ENCODE peak calls at places on chromosomes 7 and 10, in eight cellular contexts. One of them, this sample, is unnamed.

GRCh38 chr7:147279951-147280350 is 1163.3 kb downstream of the CNTNAP2 start:
- DNase-seq in NB4: no peak
- DNase-seq in sigmoid colon: no peak
- DNase-seq in HCT116: no peak
- DNase-seq in IMR-90: no peak
- DNase-seq in heart left ventricle: no peak
- DNase-seq in spleen: no peak
- DNase-seq in prostate gland: no peak
- DNase-seq in this sample: no peak

GRCh38 chr10:24716295-24716694 is 7.4 kb downstream of the ARHGAP21 start:
- DNase-seq in NB4: no peak
- DNase-seq in sigmoid colon: no peak
- DNase-seq in HCT116: no peak
- DNase-seq in IMR-90: no peak
- DNase-seq in heart left ventricle: no peak
- DNase-seq in spleen: no peak
- DNase-seq in prostate gland: no peak
- DNase-seq in this sample: no peak

GRCh38 chr10:52940921-52941320 is 168.3 kb upstream of the MBL2 start:
- DNase-seq in NB4: no peak
- DNase-seq in sigmoid colon: no peak
- DNase-seq in HCT116: no peak
- DNase-seq in IMR-90: no peak
- DNase-seq in heart left ventricle: no peak
- DNase-seq in spleen: no peak
- DNase-seq in prostate gland: no peak
- DNase-seq in this sample: no peak

GRCh38 chr7:51376420-51377092 is 59.9 kb upstream of the COBL start:
- DNase-seq in NB4: no peak
- DNase-seq in sigmoid colon: no peak
- DNase-seq in HCT116: peak
- DNase-seq in IMR-90: no peak
- DNase-seq in heart left ventricle: no peak
- DNase-seq in spleen: no peak
- DNase-seq in prostate gland: peak
- DNase-seq in this sample: no peak

GRCh38 chr10:71241899-71242620 is 29.7 kb downstream of the UNC5B start:
- DNase-seq in NB4: peak
- DNase-seq in sigmoid colon: no peak
- DNase-seq in HCT116: no peak
- DNase-seq in IMR-90: no peak
- DNase-seq in heart left ventricle: peak
- DNase-seq in spleen: no peak
- DNase-seq in prostate gland: no peak
- DNase-seq in this sample: no peak

GRCh38 chr10:6023661-6024333 is 38.4 kb downstream of the IL2RA start:
- DNase-seq in NB4: no peak
- DNase-seq in sigmoid colon: no peak
- DNase-seq in HCT116: no peak
- DNase-seq in IMR-90: no peak
- DNase-seq in heart left ventricle: no peak
- DNase-seq in spleen: no peak
- DNase-seq in prostate gland: peak
- DNase-seq in this sample: no peak

GRCh38 chr10:49365675-49366415 is 30.0 kb downstream of the DRGX start:
- DNase-seq in NB4: no peak
- DNase-seq in sigmoid colon: peak
- DNase-seq in HCT116: no peak
- DNase-seq in IMR-90: no peak
- DNase-seq in heart left ventricle: no peak
- DNase-seq in spleen: no peak
- DNase-seq in prostate gland: no peak
- DNase-seq in this sample: no peak

GRCh38 chr10:29450405-29450804 is 161.5 kb downstream of the LYZL1 start:
- DNase-seq in NB4: no peak
- DNase-seq in sigmoid colon: no peak
- DNase-seq in HCT116: no peak
- DNase-seq in IMR-90: no peak
- DNase-seq in heart left ventricle: no peak
- DNase-seq in spleen: no peak
- DNase-seq in prostate gland: no peak
- DNase-seq in this sample: no peak

GRCh38 chr7:79810945-79811344 is 323.7 kb upstream of the GNAI1 start:
- DNase-seq in NB4: no peak
- DNase-seq in sigmoid colon: no peak
- DNase-seq in HCT116: no peak
- DNase-seq in IMR-90: peak
- DNase-seq in heart left ventricle: no peak
- DNase-seq in spleen: no peak
- DNase-seq in prostate gland: no peak
- DNase-seq in this sample: no peak

GRCh38 chr7:94313926-94314325 is 80.8 kb upstream of the COL1A2 start:
- DNase-seq in NB4: no peak
- DNase-seq in sigmoid colon: no peak
- DNase-seq in HCT116: no peak
- DNase-seq in IMR-90: peak
- DNase-seq in heart left ventricle: no peak
- DNase-seq in spleen: no peak
- DNase-seq in prostate gland: no peak
- DNase-seq in this sample: no peak

GRCh38 chr7:17206354-17206905 is 92.0 kb upstream of the AHR start:
- DNase-seq in NB4: peak
- DNase-seq in sigmoid colon: no peak
- DNase-seq in HCT116: no peak
- DNase-seq in IMR-90: no peak
- DNase-seq in heart left ventricle: no peak
- DNase-seq in spleen: no peak
- DNase-seq in prostate gland: no peak
- DNase-seq in this sample: no peak

GRCh38 chr7:152149363-152149762 is 123.9 kb downstream of the GALNT11 start:
- DNase-seq in NB4: no peak
- DNase-seq in sigmoid colon: no peak
- DNase-seq in HCT116: no peak
- DNase-seq in IMR-90: no peak
- DNase-seq in heart left ventricle: no peak
- DNase-seq in spleen: no peak
- DNase-seq in prostate gland: no peak
- DNase-seq in this sample: no peak

GRCh38 chr10:131075218-131075770 is 236.2 kb downstream of the TCERG1L start:
- DNase-seq in NB4: no peak
- DNase-seq in sigmoid colon: peak
- DNase-seq in HCT116: no peak
- DNase-seq in IMR-90: no peak
- DNase-seq in heart left ventricle: no peak
- DNase-seq in spleen: no peak
- DNase-seq in prostate gland: no peak
- DNase-seq in this sample: no peak

GRCh38 chr10:112140110-112140755 is 43.3 kb downstream of the GPAM start:
- DNase-seq in NB4: peak
- DNase-seq in sigmoid colon: peak
- DNase-seq in HCT116: peak
- DNase-seq in IMR-90: peak
- DNase-seq in heart left ventricle: no peak
- DNase-seq in spleen: peak
- DNase-seq in prostate gland: peak
- DNase-seq in this sample: peak

GRCh38 chr7:2198206-2198605 is 34.5 kb downstream of the MAD1L1 start:
- DNase-seq in NB4: no peak
- DNase-seq in sigmoid colon: peak
- DNase-seq in HCT116: no peak
- DNase-seq in IMR-90: no peak
- DNase-seq in heart left ventricle: no peak
- DNase-seq in spleen: no peak
- DNase-seq in prostate gland: peak
- DNase-seq in this sample: no peak

GRCh38 chr10:70664702-70665195 is 7.6 kb upstream of the ADAMTS14 start:
- DNase-seq in NB4: no peak
- DNase-seq in sigmoid colon: peak
- DNase-seq in HCT116: no peak
- DNase-seq in IMR-90: peak
- DNase-seq in heart left ventricle: no peak
- DNase-seq in spleen: peak
- DNase-seq in prostate gland: no peak
- DNase-seq in this sample: no peak

GRCh38 chr7:121027761-121028681 is 39.5 kb downstream of the CPED1 start:
- DNase-seq in NB4: no peak
- DNase-seq in sigmoid colon: no peak
- DNase-seq in HCT116: no peak
- DNase-seq in IMR-90: peak
- DNase-seq in heart left ventricle: no peak
- DNase-seq in spleen: no peak
- DNase-seq in prostate gland: no peak
- DNase-seq in this sample: no peak

GRCh38 chr7:121030308-121030707 is 41.8 kb downstream of the CPED1 start:
- DNase-seq in NB4: no peak
- DNase-seq in sigmoid colon: no peak
- DNase-seq in HCT116: no peak
- DNase-seq in IMR-90: no peak
- DNase-seq in heart left ventricle: no peak
- DNase-seq in spleen: no peak
- DNase-seq in prostate gland: no peak
- DNase-seq in this sample: no peak

GRCh38 chr7:121029302-121029701 is 40.8 kb downstream of the CPED1 start:
- DNase-seq in NB4: no peak
- DNase-seq in sigmoid colon: no peak
- DNase-seq in HCT116: no peak
- DNase-seq in IMR-90: no peak
- DNase-seq in heart left ventricle: no peak
- DNase-seq in spleen: no peak
- DNase-seq in prostate gland: no peak
- DNase-seq in this sample: no peak

GRCh38 chr7:121034929-121035328 is 46.4 kb downstream of the CPED1 start:
- DNase-seq in NB4: no peak
- DNase-seq in sigmoid colon: no peak
- DNase-seq in HCT116: no peak
- DNase-seq in IMR-90: no peak
- DNase-seq in heart left ventricle: no peak
- DNase-seq in spleen: no peak
- DNase-seq in prostate gland: no peak
- DNase-seq in this sample: no peak

DNA sequence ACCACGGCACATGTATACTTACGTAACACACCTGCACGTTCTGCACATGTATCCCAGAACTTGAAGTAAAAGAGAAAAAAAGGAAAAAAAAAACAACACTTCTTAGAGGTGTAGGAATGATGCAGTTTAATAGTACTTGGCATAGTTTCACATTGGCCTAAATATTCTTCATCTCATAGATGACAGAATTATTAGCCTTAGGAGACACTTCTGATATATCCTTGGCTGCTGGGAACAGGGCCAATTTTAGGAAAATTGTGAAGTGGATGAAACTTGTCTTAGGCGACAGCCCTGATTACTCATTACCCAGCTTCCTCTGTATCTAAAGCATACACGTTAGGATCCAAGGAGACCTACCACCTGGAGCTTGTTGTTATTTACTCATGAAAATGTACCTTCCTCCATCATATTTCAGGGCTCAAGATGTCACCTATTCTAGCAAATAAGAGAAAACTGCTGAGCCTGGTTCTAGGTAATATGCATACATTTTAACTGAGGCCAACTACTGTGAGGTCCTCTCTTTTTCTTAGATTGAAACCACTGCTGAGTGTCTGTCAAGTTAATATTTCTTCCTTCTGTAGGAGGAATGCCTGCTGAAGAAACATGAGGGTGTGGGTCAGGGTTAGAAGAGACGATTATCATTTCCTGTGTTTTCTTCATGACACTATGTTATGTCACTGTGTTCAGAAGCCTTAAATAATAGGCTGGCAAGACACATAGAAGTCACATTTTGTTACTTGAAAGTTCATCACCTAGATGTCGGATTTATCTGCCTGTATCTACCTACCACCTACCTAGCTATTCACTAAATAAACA is 44.3 kb downstream of the CPED1 start:
- DNase-seq in NB4: no peak
- DNase-seq in sigmoid colon: no peak
- DNase-seq in HCT116: no peak
- DNase-seq in IMR-90: peak
- DNase-seq in heart left ventricle: no peak
- DNase-seq in spleen: no peak
- DNase-seq in prostate gland: no peak
- DNase-seq in this sample: no peak
- TF ChIP-seq POLR2A in NB4: no peak
- TF ChIP-seq POLR2A in sigmoid colon: no peak
- TF ChIP-seq POLR2A in HCT116: no peak
- TF ChIP-seq POLR2A in IMR-90: no peak
- TF ChIP-seq POLR2A in heart left ventricle: no peak
- TF ChIP-seq POLR2A in spleen: no peak
- TF ChIP-seq POLR2A in prostate gland: no peak
- TF ChIP-seq POLR2A in this sample: no peak

GRCh38 chr10:13990392-13990805 is 340.3 kb downstream of the FRMD4A start:
- DNase-seq in NB4: no peak
- DNase-seq in sigmoid colon: peak
- DNase-seq in HCT116: no peak
- DNase-seq in IMR-90: peak
- DNase-seq in heart left ventricle: no peak
- DNase-seq in spleen: no peak
- DNase-seq in prostate gland: no peak
- DNase-seq in this sample: peak
- TF ChIP-seq POLR2A in NB4: no peak
- TF ChIP-seq POLR2A in sigmoid colon: no peak
- TF ChIP-seq POLR2A in HCT116: no peak
- TF ChIP-seq POLR2A in IMR-90: no peak
- TF ChIP-seq POLR2A in heart left ventricle: no peak
- TF ChIP-seq POLR2A in spleen: no peak
- TF ChIP-seq POLR2A in prostate gland: no peak
- TF ChIP-seq POLR2A in this sample: no peak

GRCh38 chr10:987635-987905 is 664 bp upstream of the GTPBP4 start:
- DNase-seq in NB4: no peak
- DNase-seq in sigmoid colon: no peak
- DNase-seq in HCT116: no peak
- DNase-seq in IMR-90: peak
- DNase-seq in heart left ventricle: no peak
- DNase-seq in spleen: no peak
- DNase-seq in prostate gland: no peak
- DNase-seq in this sample: no peak
- TF ChIP-seq POLR2A in NB4: no peak
- TF ChIP-seq POLR2A in sigmoid colon: no peak
- TF ChIP-seq POLR2A in HCT116: no peak
- TF ChIP-seq POLR2A in IMR-90: peak
- TF ChIP-seq POLR2A in heart left ventricle: no peak
- TF ChIP-seq POLR2A in spleen: no peak
- TF ChIP-seq POLR2A in prostate gland: no peak
- TF ChIP-seq POLR2A in this sample: no peak

DNA sequence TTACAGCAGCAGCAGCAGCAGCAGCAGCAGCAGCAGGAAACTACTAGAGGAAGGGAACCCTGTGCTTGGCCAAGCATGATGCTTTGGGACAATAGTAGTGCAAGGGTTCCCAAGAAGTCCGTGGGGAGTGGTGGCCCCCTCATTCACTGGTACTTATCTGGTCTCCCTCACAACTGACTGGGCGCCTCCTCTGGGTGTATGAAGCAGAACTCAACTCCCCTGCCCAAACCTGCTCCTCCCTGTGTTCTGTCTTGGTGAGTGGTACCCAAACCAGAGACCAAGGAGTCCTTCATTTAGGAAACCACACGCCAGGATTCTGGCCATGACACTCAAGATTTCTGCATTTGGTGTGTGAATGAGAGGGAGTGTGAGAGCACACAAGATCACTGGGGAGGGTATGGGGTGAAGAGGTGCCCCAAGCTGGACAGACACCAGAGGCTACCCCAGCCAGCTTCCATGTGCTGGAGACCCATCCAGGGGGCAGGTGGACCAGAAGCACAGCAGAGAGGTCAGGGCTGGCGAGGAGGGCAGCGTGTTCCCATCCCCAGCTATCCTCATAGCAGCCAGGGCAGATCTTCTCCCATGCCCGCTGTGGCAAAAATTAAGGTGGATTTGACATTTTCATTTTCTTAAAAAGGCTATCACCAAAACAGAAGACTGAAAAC is 10.6 kb upstream of the ZNF777 start:
- DNase-seq in NB4: no peak
- DNase-seq in sigmoid colon: no peak
- DNase-seq in HCT116: no peak
- DNase-seq in IMR-90: no peak
- DNase-seq in heart left ventricle: no peak
- DNase-seq in spleen: no peak
- DNase-seq in prostate gland: no peak
- DNase-seq in this sample: no peak
- TF ChIP-seq POLR2A in NB4: no peak
- TF ChIP-seq POLR2A in sigmoid colon: no peak
- TF ChIP-seq POLR2A in HCT116: no peak
- TF ChIP-seq POLR2A in IMR-90: no peak
- TF ChIP-seq POLR2A in heart left ventricle: no peak
- TF ChIP-seq POLR2A in spleen: no peak
- TF ChIP-seq POLR2A in prostate gland: no peak
- TF ChIP-seq POLR2A in this sample: no peak